ENCODE peak calls at places on chromosomes 12 and 14, in seven cellular contexts. N is lung, Q is psoas muscle, Y is HCT116, C is GM20000, S is NB4, V is GM10248. R is an unnamed sample.

GRCh38 chr12:27305673-27306504 is 26.7 kb upstream of the BMAL2 start:
- DNase-seq in N (no peak), Q (no peak), Y (peak; percentile 27), C (no peak), S (peak; percentile 77), V (no peak), R (no peak)

GRCh38 chr12:114481200-114481535 is 75.2 kb upstream of the TBX5 start:
- DNase-seq in N (no peak), Q (no peak), Y (no peak), C (no peak), S (no peak), V (no peak), R (no peak)

GRCh38 chr12:53670966-53671365 is 4.9 kb downstream of the ATP5MC2 start:
- DNase-seq in N (no peak), Q (no peak), Y (no peak), C (no peak), S (no peak), V (no peak), R (no peak)

GRCh38 chr12:49133014-49133413 is 1.8 kb upstream of the TUBA1B start:
- DNase-seq in N (no peak), Q (no peak), Y (no peak), C (no peak), S (peak; percentile 30), V (no peak), R (no peak)

GRCh38 chr12:26112703-26113147 is 12.1 kb downstream of the BHLHE41 start:
- DNase-seq in N (no peak), Q (no peak), Y (no peak), C (no peak), S (peak; percentile 46), V (no peak), R (no peak)

GRCh38 chr12:5914387-5915149 is 30.5 kb downstream of the ANO2 start:
- DNase-seq in N (peak; percentile 11), Q (no peak), Y (no peak), C (no peak), S (no peak), V (no peak), R (no peak)

GRCh38 chr12:107320929-107321618 is 227.7 kb upstream of the CRY1 start:
- DNase-seq in N (no peak), Q (peak; percentile 15), Y (no peak), C (no peak), S (peak; percentile 85), V (no peak), R (peak; percentile 61)

GRCh38 chr12:13941258-13942249 is 39.8 kb downstream of the GRIN2B start:
- DNase-seq in N (peak; percentile 52), Q (no peak), Y (peak; percentile 77), C (peak; percentile 56), S (peak; percentile 58), V (peak; percentile 39), R (no peak)

GRCh38 chr14:47442206-47442605 is 233.2 kb downstream of the MDGA2 start:
- DNase-seq in N (no peak), Q (no peak), Y (peak; percentile 37), C (no peak), S (peak; percentile 6), V (no peak), R (no peak)

GRCh38 chr14:21066882-21067502 is 3.1 kb upstream of the ARHGEF40 start:
- DNase-seq in N (no peak), Q (no peak), Y (peak; percentile 19), C (peak; percentile 39), S (peak; percentile 31), V (no peak), R (no peak)

GRCh38 chr14:104090071-104090748 is 4.7 kb downstream of the ASPG start:
- DNase-seq in N (no peak), Q (no peak), Y (no peak), C (no peak), S (no peak), V (no peak), R (no peak)

GRCh38 chr12:9074484-9075140 is 41.1 kb downstream of the A2M start:
- DNase-seq in N (no peak), Q (no peak), Y (no peak), C (no peak), S (no peak), V (no peak), R (no peak)

DNA sequence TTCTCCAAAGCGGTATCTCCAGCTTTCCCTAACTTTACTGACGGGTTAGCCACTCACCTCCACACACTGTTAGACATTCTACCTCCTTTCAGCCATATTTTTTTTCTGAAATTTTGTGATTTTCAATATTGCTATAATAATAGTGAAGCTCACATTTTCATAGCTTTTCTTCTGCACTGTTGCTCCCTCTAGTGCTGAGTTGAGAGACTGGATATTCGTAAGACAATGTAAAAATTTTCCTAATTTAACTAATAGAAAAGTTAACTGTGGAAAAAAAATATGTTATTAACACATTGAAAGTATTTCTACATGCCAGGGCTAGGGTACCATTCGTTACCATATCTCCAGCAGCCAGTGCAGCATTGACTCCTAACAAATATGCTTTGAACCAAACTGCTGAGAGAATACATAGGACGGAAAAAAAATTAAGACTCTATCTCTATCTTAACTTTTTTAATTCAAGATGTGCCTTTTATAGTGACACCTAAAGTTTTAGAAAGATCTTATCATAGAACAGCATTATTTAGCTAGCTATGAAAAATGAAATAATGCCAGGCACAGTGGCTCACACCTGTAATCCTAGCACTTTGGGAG is 48.7 kb upstream of the ABCC9 start:
- DNase-seq in N (no peak), Q (no peak), Y (peak; percentile 13), C (peak; percentile 5), S (peak; percentile 51), V (no peak), R (no peak)
- TF ChIP-seq CTCF in N (peak; percentile 18), Q (peak; percentile 64), Y (peak; percentile 53), C (peak; percentile 24), S (peak; percentile 74), V (peak; percentile 19), R (no peak)

DNA sequence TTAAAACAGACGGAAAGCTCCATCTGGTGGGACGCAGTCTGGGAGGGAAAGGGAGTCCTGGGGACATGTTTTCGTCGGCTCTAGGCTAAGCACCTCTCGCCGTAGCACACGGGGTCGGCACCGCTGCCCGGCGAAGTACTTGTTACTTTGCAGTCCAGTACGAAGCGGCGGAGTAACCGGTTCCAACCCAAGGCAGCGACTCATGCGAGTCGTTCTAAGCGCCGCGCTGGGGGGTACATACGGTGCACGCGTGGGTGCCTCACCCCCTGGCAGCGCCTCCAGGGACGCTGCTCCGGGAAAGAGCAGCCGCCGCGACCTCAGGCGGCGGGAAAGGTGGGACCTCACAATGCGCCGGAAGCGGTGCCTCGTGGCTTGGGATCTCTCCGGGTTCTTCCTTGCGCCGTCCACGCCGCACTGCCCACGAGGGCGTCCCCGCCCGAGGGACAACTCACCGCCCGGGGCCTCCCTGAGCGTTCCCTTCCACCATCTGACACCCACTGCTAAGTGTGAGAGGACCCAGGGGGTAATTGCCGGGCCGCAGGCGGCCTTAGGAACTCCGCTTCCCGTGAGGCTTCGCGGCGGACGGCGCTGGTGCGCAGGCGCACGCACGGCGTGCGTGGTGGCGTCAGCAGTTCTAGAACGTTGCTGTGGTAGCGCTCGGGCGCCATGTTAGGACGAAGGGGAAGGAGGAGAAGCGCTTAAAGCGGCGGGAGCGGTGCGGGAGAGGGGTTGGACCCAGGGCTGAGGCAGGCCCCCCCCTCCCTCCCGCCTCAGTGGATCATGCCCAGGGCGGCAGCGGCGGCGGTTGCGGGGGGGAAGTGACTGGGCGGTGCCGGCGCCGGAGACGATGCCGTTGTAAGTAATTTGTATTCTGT is at the start of gene PAPOLA:
- DNase-seq in N (peak; percentile 95), Q (peak; percentile 95), Y (peak; percentile 91), C (peak; percentile 93), S (peak; percentile 97), V (peak; percentile 95), R (peak; percentile 96)
- TF ChIP-seq CTCF in N (no peak), Q (peak; percentile 17), Y (no peak), C (no peak), S (no peak), V (no peak), R (peak; percentile 17)

DNA sequence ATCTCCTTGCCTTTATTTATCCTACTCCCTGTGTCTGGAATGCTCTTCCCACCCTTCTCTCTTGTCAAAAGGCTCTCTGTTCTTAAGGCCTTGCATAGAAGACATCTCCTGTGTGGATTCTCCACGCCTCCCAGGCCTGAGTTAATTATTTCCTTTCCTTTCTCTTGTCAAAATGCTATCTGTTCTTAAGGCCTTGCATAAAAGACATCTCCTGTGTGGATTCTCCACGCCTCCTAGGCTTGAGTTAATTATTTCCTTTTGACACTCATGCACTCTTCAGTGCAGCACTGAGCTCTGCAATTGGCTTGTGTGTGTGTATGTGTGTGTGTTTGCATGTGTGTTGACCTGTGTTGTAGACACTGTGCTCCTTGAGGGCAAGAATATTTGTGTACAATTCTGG is 52.1 kb upstream of the DCD start:
- DNase-seq in N (no peak), Q (no peak), Y (no peak), C (no peak), S (no peak), V (no peak), R (no peak)
- TF ChIP-seq CTCF in N (no peak), Q (no peak), Y (no peak), C (no peak), S (no peak), V (no peak), R (no peak)

GRCh38 chr14:49853158-49853477 is 530 bp upstream of the NEMF start:
- DNase-seq in N (no peak), Q (no peak), Y (no peak), C (no peak), S (no peak), V (no peak), R (no peak)
- TF ChIP-seq CTCF in N (no peak), Q (no peak), Y (no peak), C (no peak), S (no peak), V (peak; percentile 22), R (no peak)

GRCh38 chr12:119802472-119802871 is 74.6 kb downstream of the CIT start:
- DNase-seq in N (no peak), Q (peak; percentile 62), Y (no peak), C (no peak), S (no peak), V (no peak), R (no peak)
- TF ChIP-seq CTCF in N (no peak), Q (no peak), Y (no peak), C (no peak), S (no peak), V (no peak), R (no peak)

DNA sequence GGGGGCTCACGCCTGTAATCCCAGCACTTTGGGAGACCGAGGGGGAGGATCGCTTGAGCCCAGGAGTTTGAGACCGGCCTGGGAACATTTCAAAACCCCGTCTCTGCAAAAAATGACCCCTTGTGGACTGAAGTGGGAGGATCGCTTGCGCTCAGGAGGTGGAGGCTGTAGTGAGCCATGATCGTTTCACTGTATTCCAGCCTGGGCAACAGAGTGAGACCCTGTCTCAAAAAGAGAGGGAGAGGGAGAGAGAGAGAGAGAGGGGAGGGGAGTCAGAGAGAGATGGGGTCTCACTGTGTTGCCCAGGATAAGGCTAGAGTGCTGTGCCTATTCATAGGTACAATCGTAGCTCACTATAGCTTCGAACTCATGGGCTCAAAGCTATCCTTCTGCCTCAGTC is 2.8 kb downstream of the FGD4 start:
- DNase-seq in N (no peak), Q (no peak), Y (no peak), C (no peak), S (no peak), V (no peak), R (no peak)
- TF ChIP-seq CTCF in N (no peak), Q (no peak), Y (no peak), C (no peak), S (no peak), V (no peak), R (no peak)

GRCh38 chr14:106840258-106840657 is 1313.9 kb downstream of the TMEM121 start:
- DNase-seq in N (no peak), Q (no peak), Y (no peak), C (no peak), S (no peak), V (peak; percentile 29), R (no peak)
- TF ChIP-seq CTCF in N (no peak), Q (no peak), Y (no peak), C (no peak), S (no peak), V (peak; percentile 40), R (peak; percentile 15)